ENCODE peak calls at places on chromosomes 13 and 19, in eight cellular contexts. W, L, V, Z, T, P, J and D are unnamed samples.

GRCh38 chr19:50449236-50449899 is 16.7 kb downstream of the MYBPC2 start:
- DNase-seq in P (no peak), J (no peak), V (no peak), W (no peak), Z (no peak), T (no peak), L (no peak), D (no peak)

GRCh38 chr13:20191902-20192469 is 752 bp downstream of the GJB2 start:
- DNase-seq in J (no peak), L (no peak), P (no peak), T (no peak), W (peak; percentile 8), Z (peak; percentile 76), V (no peak), D (peak; percentile 38)

GRCh38 chr13:96020941-96021340 is 32.3 kb downstream of the UGGT2 start:
- DNase-seq in L (no peak), J (no peak), V (no peak), W (no peak), T (no peak), P (no peak), Z (no peak), D (no peak)

GRCh38 chr13:39538826-39539555 is 64.0 kb downstream of the LHFPL6 start:
- DNase-seq in V (no peak), Z (no peak), P (no peak), T (no peak), J (no peak), W (peak; percentile 80), L (no peak), D (no peak)

GRCh38 chr19:34991542-34992333 is 8.4 kb upstream of the GRAMD1A start:
- DNase-seq in L (peak; percentile 1), Z (no peak), V (no peak), W (no peak), P (no peak), T (no peak), J (no peak), D (no peak)

GRCh38 chr19:11554160-11554559 is 4.9 kb downstream of the ELOF1 start:
- DNase-seq in J (no peak), V (no peak), P (no peak), T (no peak), L (no peak), W (no peak), Z (no peak), D (no peak)

GRCh38 chr13:60696602-60697001 is 299.6 kb downstream of the TDRD3 start:
- DNase-seq in Z (no peak), L (no peak), W (no peak), T (no peak), V (no peak), J (no peak), P (no peak), D (no peak)

GRCh38 chr13:25836709-25837316 is 215.0 kb downstream of the SHISA2 start:
- DNase-seq in V (no peak), W (peak; percentile 37), Z (no peak), L (no peak), J (no peak), P (no peak), T (peak; percentile 73), D (no peak)

GRCh38 chr13:50156722-50157121 is 141.5 kb downstream of the KCNRG start:
- DNase-seq in W (no peak), Z (no peak), V (no peak), T (no peak), L (no peak), P (no peak), J (no peak), D (no peak)

GRCh38 chr13:85417807-85418206 is 381.4 kb downstream of the SLITRK6 start:
- DNase-seq in P (no peak), W (peak; percentile 0), T (no peak), J (no peak), Z (no peak), V (no peak), L (no peak), D (no peak)

GRCh38 chr19:14796021-14796420 is 17.7 kb upstream of the ADGRE2 start:
- DNase-seq in Z (no peak), J (no peak), P (no peak), W (no peak), V (no peak), T (no peak), L (no peak), D (no peak)

GRCh38 chr13:44840131-44840530 is 149.1 kb downstream of the NUFIP1 start:
- DNase-seq in T (no peak), Z (no peak), L (no peak), W (no peak), V (no peak), J (no peak), P (no peak), D (no peak)

GRCh38 chr13:44848956-44849748 is 140.1 kb downstream of the NUFIP1 start:
- DNase-seq in T (no peak), V (no peak), W (peak; percentile 29), Z (no peak), L (no peak), P (no peak), J (no peak), D (no peak)

GRCh38 chr13:44842158-44842557 is 147.1 kb downstream of the NUFIP1 start:
- DNase-seq in P (no peak), J (no peak), W (peak; percentile 75), Z (no peak), L (no peak), T (no peak), V (no peak), D (no peak)

GRCh38 chr13:44844786-44845185 is 144.5 kb downstream of the NUFIP1 start:
- DNase-seq in J (no peak), P (no peak), T (no peak), L (no peak), Z (no peak), W (no peak), V (no peak), D (no peak)

GRCh38 chr13:44843403-44843802 is 145.9 kb downstream of the NUFIP1 start:
- DNase-seq in P (no peak), T (no peak), Z (no peak), J (no peak), W (peak; percentile 85), L (no peak), V (no peak), D (no peak)
- H3K27ac ChIP-seq in P (peak overlapping the region; percentile 74), T (no peak overlapping the region), Z (no peak overlapping the region), J (no peak overlapping the region), W (no peak overlapping the region), L (peak overlapping the region; percentile 69), V (no peak overlapping the region), D (no peak overlapping the region)

GRCh38 chr19:3045885-3046603 is 16.3 kb downstream of the TLE5 start:
- DNase-seq in T (no peak), L (no peak), Z (peak; percentile 88), W (no peak), P (no peak), V (no peak), J (no peak), D (no peak)
- H3K27ac ChIP-seq in T (peak overlapping the region; percentile 66), L (no peak overlapping the region), Z (no peak overlapping the region), W (no peak overlapping the region), P (no peak overlapping the region), V (peak overlapping the region; percentile 41), J (no peak overlapping the region), D (no peak overlapping the region)

GRCh38 chr13:24161010-24161775 is 673 bp downstream of the SPATA13 start:
- DNase-seq in W (peak; percentile 22), P (no peak), V (peak; percentile 31), T (peak; percentile 20), L (peak; percentile 69), J (no peak), Z (peak; percentile 37), D (no peak)
- H3K27ac ChIP-seq in W (peak overlapping the region; percentile 47), P (no peak overlapping the region), V (no peak overlapping the region), T (no peak overlapping the region), L (peak overlapping the region; percentile 43), J (peak overlapping the region; percentile 62), Z (no peak overlapping the region), D (peak overlapping the region; percentile 65)

GRCh38 chr13:111270765-111271164 is 49.7 kb upstream of the TEX29 start:
- DNase-seq in W (peak; percentile 59), J (no peak), P (no peak), Z (no peak), T (no peak), L (no peak), V (no peak), D (no peak)
- H3K27ac ChIP-seq in W (no peak overlapping the region), J (no peak overlapping the region), P (peak overlapping the region; percentile 19), Z (no peak overlapping the region), T (no peak overlapping the region), L (peak overlapping the region; percentile 8), V (no peak overlapping the region), D (peak overlapping the region; percentile 64)

GRCh38 chr19:45370410-45371204 is at the start of gene ERCC2:
- DNase-seq in V (peak; percentile 99), Z (peak; percentile 99), W (peak; percentile 98), J (peak; percentile 98), L (peak; percentile 99), P (peak; percentile 98), T (peak; percentile 100), D (peak; percentile 99)
- H3K27ac ChIP-seq in V (no peak within 1 kb of the TSS), Z (peak within 1 kb of the TSS; percentile 61), W (peak within 1 kb of the TSS; percentile 82), J (peak within 1 kb of the TSS; percentile 71), L (peak within 1 kb of the TSS; percentile 65), P (peak within 1 kb of the TSS; percentile 80), T (peak within 1 kb of the TSS; percentile 88), D (peak within 1 kb of the TSS; percentile 37)

DNA sequence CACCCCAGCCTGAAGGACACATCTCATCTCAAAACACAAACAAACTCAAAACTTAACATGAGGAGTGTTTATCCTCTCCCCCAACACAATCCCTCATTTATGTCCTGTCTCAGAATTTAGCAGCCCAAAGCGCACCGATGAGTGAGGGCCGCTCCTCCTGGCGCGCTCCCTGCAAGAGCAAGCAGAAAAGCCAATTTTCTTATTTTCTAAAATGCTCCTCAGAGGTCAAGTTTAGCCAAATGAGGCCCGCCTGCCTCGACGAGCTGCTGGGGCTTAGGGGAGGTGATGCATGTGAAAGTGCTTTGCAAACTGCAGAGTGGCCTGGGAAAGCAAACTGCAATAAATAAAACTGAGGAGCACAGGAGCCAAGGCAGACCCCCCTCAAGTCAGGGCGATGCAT is 28.9 kb downstream of the CAPS start:
- DNase-seq in L (no peak), V (no peak), J (no peak), W (no peak), P (no peak), Z (no peak), T (no peak), D (no peak)
- H3K27ac ChIP-seq in L (no peak overlapping the region), V (no peak overlapping the region), J (no peak overlapping the region), W (peak overlapping the region; percentile 46), P (no peak overlapping the region), Z (no peak overlapping the region), T (peak overlapping the region; percentile 18), D (no peak overlapping the region)

DNA sequence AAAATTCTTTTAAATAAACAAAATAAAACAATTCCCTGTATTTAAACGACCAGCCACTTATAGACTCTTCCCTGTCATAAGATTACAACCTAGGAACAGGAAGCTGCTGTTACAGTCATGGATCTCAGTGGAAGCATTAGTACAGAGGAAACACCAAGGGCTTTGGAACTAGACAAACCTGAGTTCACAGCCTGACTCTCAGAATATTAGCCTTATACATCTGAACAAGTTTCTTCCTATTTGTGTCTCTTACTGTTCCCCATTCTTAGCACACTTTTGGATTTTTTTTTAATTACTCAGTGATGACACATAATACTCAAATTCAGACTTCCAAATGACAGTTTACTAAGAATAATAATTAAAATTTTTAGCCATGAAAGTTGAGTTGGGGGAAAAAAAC is 46.1 kb downstream of the ZDHHC20 start:
- DNase-seq in V (no peak), T (no peak), W (peak; percentile 23), Z (no peak), J (no peak), P (no peak), L (no peak), D (no peak)
- H3K27ac ChIP-seq in V (no peak overlapping the region), T (no peak overlapping the region), W (no peak overlapping the region), Z (no peak overlapping the region), J (no peak overlapping the region), P (no peak overlapping the region), L (no peak overlapping the region), D (no peak overlapping the region)